ENCODE peak calls at places on chromosomes 7 and 10, in seven cellular contexts. One of them, this sample, is unnamed.

GRCh38 chr10:50431118-50431517 is 179.8 kb upstream of the ASAH2 start:
- DNase-seq in CD4-positive, alpha-beta T cell: no peak
- DNase-seq in CD4-positive, CD25-positive, alpha-beta regulatory T cell: no peak
- DNase-seq in gastrocnemius medialis: no peak
- DNase-seq in OCI-LY7: no peak
- DNase-seq in upper lobe of right lung: no peak
- DNase-seq in A549: no peak
- DNase-seq in this sample: no peak

GRCh38 chr7:73770002-73770859 is at the start of gene CLDN3:
- DNase-seq in CD4-positive, alpha-beta T cell: no peak
- DNase-seq in CD4-positive, CD25-positive, alpha-beta regulatory T cell: peak; percentile 12
- DNase-seq in gastrocnemius medialis: no peak
- DNase-seq in OCI-LY7: peak; percentile 13
- DNase-seq in upper lobe of right lung: peak; percentile 95
- DNase-seq in A549: peak; percentile 51
- DNase-seq in this sample: no peak

GRCh38 chr10:1629326-1630036 is 107.8 kb downstream of the ADARB2 start:
- DNase-seq in CD4-positive, alpha-beta T cell: no peak
- DNase-seq in CD4-positive, CD25-positive, alpha-beta regulatory T cell: no peak
- DNase-seq in gastrocnemius medialis: no peak
- DNase-seq in OCI-LY7: no peak
- DNase-seq in upper lobe of right lung: peak; percentile 36
- DNase-seq in A549: no peak
- DNase-seq in this sample: no peak

GRCh38 chr10:117555017-117555416 is 12.5 kb downstream of the EMX2 start:
- DNase-seq in CD4-positive, alpha-beta T cell: no peak
- DNase-seq in CD4-positive, CD25-positive, alpha-beta regulatory T cell: no peak
- DNase-seq in gastrocnemius medialis: no peak
- DNase-seq in OCI-LY7: no peak
- DNase-seq in upper lobe of right lung: no peak
- DNase-seq in A549: no peak
- DNase-seq in this sample: no peak

GRCh38 chr7:1232103-1232466 is 587 bp upstream of the UNCX start:
- DNase-seq in CD4-positive, alpha-beta T cell: no peak
- DNase-seq in CD4-positive, CD25-positive, alpha-beta regulatory T cell: no peak
- DNase-seq in gastrocnemius medialis: no peak
- DNase-seq in OCI-LY7: no peak
- DNase-seq in upper lobe of right lung: no peak
- DNase-seq in A549: no peak
- DNase-seq in this sample: no peak

GRCh38 chr10:112678581-112678980 is 231.6 kb downstream of the VTI1A start:
- DNase-seq in CD4-positive, alpha-beta T cell: no peak
- DNase-seq in CD4-positive, CD25-positive, alpha-beta regulatory T cell: no peak
- DNase-seq in gastrocnemius medialis: no peak
- DNase-seq in OCI-LY7: no peak
- DNase-seq in upper lobe of right lung: no peak
- DNase-seq in A549: no peak
- DNase-seq in this sample: no peak

GRCh38 chr7:66258409-66258808 is 53.3 kb downstream of the TPST1 start:
- DNase-seq in CD4-positive, alpha-beta T cell: no peak
- DNase-seq in CD4-positive, CD25-positive, alpha-beta regulatory T cell: no peak
- DNase-seq in gastrocnemius medialis: no peak
- DNase-seq in OCI-LY7: no peak
- DNase-seq in upper lobe of right lung: no peak
- DNase-seq in A549: no peak
- DNase-seq in this sample: no peak

GRCh38 chr10:190216-190615 is 55.0 kb downstream of the ZMYND11 start:
- DNase-seq in CD4-positive, alpha-beta T cell: no peak
- DNase-seq in CD4-positive, CD25-positive, alpha-beta regulatory T cell: no peak
- DNase-seq in gastrocnemius medialis: no peak
- DNase-seq in OCI-LY7: no peak
- DNase-seq in upper lobe of right lung: no peak
- DNase-seq in A549: no peak
- DNase-seq in this sample: no peak

GRCh38 chr10:31319602-31320178 is 674 bp downstream of the ZEB1 start:
- DNase-seq in CD4-positive, alpha-beta T cell: peak; percentile 0
- DNase-seq in CD4-positive, CD25-positive, alpha-beta regulatory T cell: no peak
- DNase-seq in gastrocnemius medialis: no peak
- DNase-seq in OCI-LY7: peak; percentile 41
- DNase-seq in upper lobe of right lung: peak; percentile 64
- DNase-seq in A549: no peak
- DNase-seq in this sample: no peak

GRCh38 chr10:31622993-31623392 is 304.0 kb downstream of the ZEB1 start:
- DNase-seq in CD4-positive, alpha-beta T cell: no peak
- DNase-seq in CD4-positive, CD25-positive, alpha-beta regulatory T cell: no peak
- DNase-seq in gastrocnemius medialis: no peak
- DNase-seq in OCI-LY7: no peak
- DNase-seq in upper lobe of right lung: no peak
- DNase-seq in A549: no peak
- DNase-seq in this sample: no peak

GRCh38 chr7:18491871-18492270 is 3.7 kb upstream of the HDAC9 start:
- DNase-seq in CD4-positive, alpha-beta T cell: no peak
- DNase-seq in CD4-positive, CD25-positive, alpha-beta regulatory T cell: no peak
- DNase-seq in gastrocnemius medialis: no peak
- DNase-seq in OCI-LY7: no peak
- DNase-seq in upper lobe of right lung: no peak
- DNase-seq in A549: no peak
- DNase-seq in this sample: no peak

GRCh38 chr7:57182031-57182430 is 49.8 kb upstream of the ZNF479 start:
- DNase-seq in CD4-positive, alpha-beta T cell: no peak
- DNase-seq in CD4-positive, CD25-positive, alpha-beta regulatory T cell: no peak
- DNase-seq in gastrocnemius medialis: no peak
- DNase-seq in OCI-LY7: no peak
- DNase-seq in upper lobe of right lung: no peak
- DNase-seq in A549: no peak
- DNase-seq in this sample: no peak
- H3K9me3 ChIP-seq in CD4-positive, alpha-beta T cell: peaks cover 17% of the 10 kb centered on the region
- H3K9me3 ChIP-seq in CD4-positive, CD25-positive, alpha-beta regulatory T cell: no peaks in the 10 kb centered on the region
- H3K9me3 ChIP-seq in gastrocnemius medialis: no peaks in the 10 kb centered on the region
- H3K9me3 ChIP-seq in OCI-LY7: no peaks in the 10 kb centered on the region
- H3K9me3 ChIP-seq in upper lobe of right lung: peaks cover 7% of the 10 kb centered on the region
- H3K9me3 ChIP-seq in A549: peaks cover 8% of the 10 kb centered on the region
- H3K9me3 ChIP-seq in this sample: peaks cover 2% of the 10 kb centered on the region

GRCh38 chr10:129849452-129849750 is 114.7 kb downstream of the EBF3 start:
- DNase-seq in CD4-positive, alpha-beta T cell: no peak
- DNase-seq in CD4-positive, CD25-positive, alpha-beta regulatory T cell: no peak
- DNase-seq in gastrocnemius medialis: no peak
- DNase-seq in OCI-LY7: no peak
- DNase-seq in upper lobe of right lung: no peak
- DNase-seq in A549: no peak
- DNase-seq in this sample: no peak
- H3K9me3 ChIP-seq in CD4-positive, alpha-beta T cell: no peaks in the 10 kb centered on the region
- H3K9me3 ChIP-seq in CD4-positive, CD25-positive, alpha-beta regulatory T cell: no peaks in the 10 kb centered on the region
- H3K9me3 ChIP-seq in gastrocnemius medialis: no peaks in the 10 kb centered on the region
- H3K9me3 ChIP-seq in OCI-LY7: no peaks in the 10 kb centered on the region
- H3K9me3 ChIP-seq in upper lobe of right lung: no peaks in the 10 kb centered on the region
- H3K9me3 ChIP-seq in A549: no peaks in the 10 kb centered on the region
- H3K9me3 ChIP-seq in this sample: no peaks in the 10 kb centered on the region

GRCh38 chr7:159042084-159042483 is 102.6 kb downstream of the VIPR2 start:
- DNase-seq in CD4-positive, alpha-beta T cell: no peak
- DNase-seq in CD4-positive, CD25-positive, alpha-beta regulatory T cell: no peak
- DNase-seq in gastrocnemius medialis: no peak
- DNase-seq in OCI-LY7: no peak
- DNase-seq in upper lobe of right lung: no peak
- DNase-seq in A549: no peak
- DNase-seq in this sample: no peak

GRCh38 chr7:159039716-159040115 is 105.0 kb downstream of the VIPR2 start:
- DNase-seq in CD4-positive, alpha-beta T cell: no peak
- DNase-seq in CD4-positive, CD25-positive, alpha-beta regulatory T cell: no peak
- DNase-seq in gastrocnemius medialis: no peak
- DNase-seq in OCI-LY7: no peak
- DNase-seq in upper lobe of right lung: no peak
- DNase-seq in A549: no peak
- DNase-seq in this sample: no peak

GRCh38 chr7:159042639-159043101 is 102.0 kb downstream of the VIPR2 start:
- DNase-seq in CD4-positive, alpha-beta T cell: no peak
- DNase-seq in CD4-positive, CD25-positive, alpha-beta regulatory T cell: no peak
- DNase-seq in gastrocnemius medialis: no peak
- DNase-seq in OCI-LY7: no peak
- DNase-seq in upper lobe of right lung: no peak
- DNase-seq in A549: no peak
- DNase-seq in this sample: no peak

GRCh38 chr7:159040146-159040545 is 104.5 kb downstream of the VIPR2 start:
- DNase-seq in CD4-positive, alpha-beta T cell: no peak
- DNase-seq in CD4-positive, CD25-positive, alpha-beta regulatory T cell: no peak
- DNase-seq in gastrocnemius medialis: no peak
- DNase-seq in OCI-LY7: no peak
- DNase-seq in upper lobe of right lung: no peak
- DNase-seq in A549: no peak
- DNase-seq in this sample: no peak

DNA sequence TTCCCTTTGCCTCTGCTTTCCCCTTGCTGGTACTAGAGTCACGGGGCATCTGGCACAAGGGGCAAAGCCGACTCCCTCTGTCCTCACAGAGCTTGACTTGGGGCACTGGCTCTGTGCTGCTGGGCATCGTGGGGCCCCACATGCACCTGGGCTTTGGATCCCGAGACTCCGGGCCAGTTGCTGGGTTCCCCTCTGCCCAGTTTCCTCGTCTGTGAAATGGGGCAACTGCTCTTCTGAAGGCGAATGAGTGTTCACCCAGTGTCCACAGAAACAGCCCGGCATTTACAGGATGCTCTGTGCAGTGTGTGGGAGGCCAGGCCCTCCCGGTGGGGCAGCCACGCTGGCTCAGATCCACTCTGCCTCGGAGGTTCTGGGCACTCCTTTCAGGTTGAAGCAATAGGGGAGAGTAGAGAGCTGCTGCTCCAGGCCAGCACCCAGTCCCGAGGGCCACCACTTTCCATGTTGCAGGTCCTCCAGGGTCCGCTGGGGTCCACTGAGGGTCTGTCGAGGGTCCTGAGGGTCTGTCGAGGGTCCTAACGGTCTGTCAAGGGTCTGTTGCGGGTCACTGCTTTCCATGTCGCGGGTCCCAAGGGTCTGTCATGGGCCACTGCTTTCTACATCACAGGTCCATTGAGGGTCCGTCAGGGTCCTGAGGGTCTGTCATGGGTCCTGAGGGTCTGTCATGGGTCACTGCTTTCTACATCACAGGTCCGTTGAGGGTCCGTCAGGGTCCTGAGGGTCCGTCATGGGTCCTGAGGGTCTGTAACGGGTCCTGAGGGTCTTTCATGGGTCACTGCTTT is 103.6 kb downstream of the VIPR2 start:
- DNase-seq in CD4-positive, alpha-beta T cell: no peak
- DNase-seq in CD4-positive, CD25-positive, alpha-beta regulatory T cell: no peak
- DNase-seq in gastrocnemius medialis: no peak
- DNase-seq in OCI-LY7: no peak
- DNase-seq in upper lobe of right lung: no peak
- DNase-seq in A549: no peak
- DNase-seq in this sample: no peak
- H3K9me3 ChIP-seq in CD4-positive, alpha-beta T cell: no peaks in the 10 kb centered on the region
- H3K9me3 ChIP-seq in CD4-positive, CD25-positive, alpha-beta regulatory T cell: no peaks in the 10 kb centered on the region
- H3K9me3 ChIP-seq in gastrocnemius medialis: no peaks in the 10 kb centered on the region
- H3K9me3 ChIP-seq in OCI-LY7: no peaks in the 10 kb centered on the region
- H3K9me3 ChIP-seq in upper lobe of right lung: no peaks in the 10 kb centered on the region
- H3K9me3 ChIP-seq in A549: peaks cover 7% of the 10 kb centered on the region
- H3K9me3 ChIP-seq in this sample: no peaks in the 10 kb centered on the region

GRCh38 chr10:38118072-38118807 is 24.1 kb downstream of the ZNF37A start:
- DNase-seq in CD4-positive, alpha-beta T cell: no peak
- DNase-seq in CD4-positive, CD25-positive, alpha-beta regulatory T cell: peak; percentile 15
- DNase-seq in gastrocnemius medialis: no peak
- DNase-seq in OCI-LY7: no peak
- DNase-seq in upper lobe of right lung: no peak
- DNase-seq in A549: no peak
- DNase-seq in this sample: no peak
- H3K9me3 ChIP-seq in CD4-positive, alpha-beta T cell: peaks cover 98% of the 10 kb centered on the region
- H3K9me3 ChIP-seq in CD4-positive, CD25-positive, alpha-beta regulatory T cell: peaks cover 94% of the 10 kb centered on the region
- H3K9me3 ChIP-seq in gastrocnemius medialis: peaks cover 15% of the 10 kb centered on the region
- H3K9me3 ChIP-seq in OCI-LY7: peaks cover 47% of the 10 kb centered on the region
- H3K9me3 ChIP-seq in upper lobe of right lung: peaks cover 98% of the 10 kb centered on the region
- H3K9me3 ChIP-seq in A549: peaks cover 99% of the 10 kb centered on the region
- H3K9me3 ChIP-seq in this sample: peaks cover 70% of the 10 kb centered on the region

GRCh38 chr7:116911799-116912198 is 41.5 kb upstream of the ST7 start:
- DNase-seq in CD4-positive, alpha-beta T cell: no peak
- DNase-seq in CD4-positive, CD25-positive, alpha-beta regulatory T cell: no peak
- DNase-seq in gastrocnemius medialis: no peak
- DNase-seq in OCI-LY7: no peak
- DNase-seq in upper lobe of right lung: no peak
- DNase-seq in A549: no peak
- DNase-seq in this sample: no peak

GRCh38 chr7:116906391-116906790 is 44.0 kb downstream of the CAPZA2 start:
- DNase-seq in CD4-positive, alpha-beta T cell: no peak
- DNase-seq in CD4-positive, CD25-positive, alpha-beta regulatory T cell: no peak
- DNase-seq in gastrocnemius medialis: no peak
- DNase-seq in OCI-LY7: no peak
- DNase-seq in upper lobe of right lung: no peak
- DNase-seq in A549: no peak
- DNase-seq in this sample: no peak

GRCh38 chr7:116912269-116912909 is 40.9 kb upstream of the ST7 start:
- DNase-seq in CD4-positive, alpha-beta T cell: no peak
- DNase-seq in CD4-positive, CD25-positive, alpha-beta regulatory T cell: no peak
- DNase-seq in gastrocnemius medialis: no peak
- DNase-seq in OCI-LY7: no peak
- DNase-seq in upper lobe of right lung: no peak
- DNase-seq in A549: no peak
- DNase-seq in this sample: no peak

DNA sequence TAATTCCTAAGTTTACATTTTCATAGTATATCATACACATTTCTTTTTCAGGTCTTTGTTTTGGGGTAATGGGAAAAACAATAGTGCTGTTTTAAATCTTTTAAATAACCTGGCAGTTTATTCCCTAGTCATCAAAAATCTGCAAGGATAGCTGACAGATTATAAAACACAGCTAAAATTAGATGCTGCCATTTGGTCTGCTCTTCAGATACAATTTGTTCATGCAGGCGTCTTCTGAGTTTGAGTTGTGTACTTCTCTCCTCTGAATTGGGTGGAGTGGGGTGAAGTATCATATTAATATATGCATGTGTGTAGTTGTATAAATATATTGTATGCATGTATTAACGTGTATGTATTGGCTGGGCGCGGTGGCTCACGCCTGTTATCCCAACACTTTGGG is 42.9 kb upstream of the ST7 start:
- DNase-seq in CD4-positive, alpha-beta T cell: no peak
- DNase-seq in CD4-positive, CD25-positive, alpha-beta regulatory T cell: no peak
- DNase-seq in gastrocnemius medialis: no peak
- DNase-seq in OCI-LY7: no peak
- DNase-seq in upper lobe of right lung: no peak
- DNase-seq in A549: no peak
- DNase-seq in this sample: no peak
- H3K9me3 ChIP-seq in CD4-positive, alpha-beta T cell: no peaks in the 10 kb centered on the region
- H3K9me3 ChIP-seq in CD4-positive, CD25-positive, alpha-beta regulatory T cell: no peaks in the 10 kb centered on the region
- H3K9me3 ChIP-seq in gastrocnemius medialis: no peaks in the 10 kb centered on the region
- H3K9me3 ChIP-seq in OCI-LY7: no peaks in the 10 kb centered on the region
- H3K9me3 ChIP-seq in upper lobe of right lung: no peaks in the 10 kb centered on the region
- H3K9me3 ChIP-seq in A549: peaks cover 5% of the 10 kb centered on the region
- H3K9me3 ChIP-seq in this sample: no peaks in the 10 kb centered on the region

This sample was measured in T-helper 17 cell.